ENCODE peak calls at places on chromosomes 5 and 9, in eight cellular contexts. J, L, E, D, F, X, B and I are unnamed samples. For H3K27me3, the result is how much of the 10 kb centered on the place peaks cover.

GRCh38 chr9:117757566-117757965 is 53.4 kb downstream of the TLR4 start:
- DNase-seq in J (no peak), L (no peak), E (no peak), D (no peak), F (no peak), X (peak), B (no peak), I (no peak)

GRCh38 chr5:132797651-132798050 is 15.5 kb upstream of the SOWAHA start:
- DNase-seq in J (peak), L (no peak), E (no peak), D (no peak), F (no peak), X (no peak), B (no peak), I (no peak)

GRCh38 chr9:134166374-134166773 is 2.0 kb upstream of the RNU6ATAC start:
- DNase-seq in J (no peak), L (no peak), E (no peak), D (peak), F (no peak), X (no peak), B (no peak), I (no peak)

GRCh38 chr9:14924821-14925220 is 14.6 kb upstream of the FREM1 start:
- DNase-seq in J (no peak), L (no peak), E (no peak), D (no peak), F (no peak), X (no peak), B (no peak), I (no peak)

GRCh38 chr5:158590936-158591863 is 508.5 kb downstream of the EBF1 start:
- DNase-seq in J (no peak), L (no peak), E (peak), D (peak), F (no peak), X (no peak), B (no peak), I (no peak)

GRCh38 chr9:37983381-37984067 is 79.6 kb upstream of the SLC25A51 start:
- DNase-seq in J (no peak), L (no peak), E (no peak), D (no peak), F (no peak), X (no peak), B (no peak), I (no peak)

GRCh38 chr9:83598487-83598886 is 24.5 kb upstream of the IDNK start:
- DNase-seq in J (no peak), L (no peak), E (no peak), D (no peak), F (no peak), X (peak), B (no peak), I (no peak)

GRCh38 chr5:131272365-131273123 is 8.7 kb downstream of the CDC42SE2 start:
- DNase-seq in J (no peak), L (no peak), E (no peak), D (no peak), F (no peak), X (no peak), B (no peak), I (no peak)

GRCh38 chr5:105885266-105885665 is 1785.5 kb downstream of the EFNA5 start:
- DNase-seq in J (no peak), L (no peak), E (no peak), D (no peak), F (no peak), X (no peak), B (no peak), I (no peak)

GRCh38 chr9:117341161-117341560 is 73.7 kb downstream of the ASTN2 start:
- DNase-seq in J (no peak), L (no peak), E (no peak), D (no peak), F (no peak), X (no peak), B (no peak), I (no peak)

GRCh38 chr5:14240366-14240765 is 97.2 kb downstream of the TRIO start:
- DNase-seq in J (no peak), L (no peak), E (no peak), D (no peak), F (no peak), X (no peak), B (no peak), I (no peak)

GRCh38 chr5:92328584-92329259 is 945.6 kb upstream of the ARRDC3 start:
- DNase-seq in J (no peak), L (no peak), E (no peak), D (no peak), F (peak), X (no peak), B (no peak), I (no peak)

GRCh38 chr9:134209731-134210311 is 45.5 kb upstream of the RNU6ATAC start:
- DNase-seq in J (no peak), L (no peak), E (no peak), D (peak), F (no peak), X (no peak), B (no peak), I (no peak)

GRCh38 chr5:124907098-124907644 is 160.7 kb upstream of the ZNF608 start:
- DNase-seq in J (no peak), L (no peak), E (no peak), D (no peak), F (no peak), X (no peak), B (no peak), I (no peak)

GRCh38 chr5:40676643-40677333 is 2.9 kb upstream of the PTGER4 start:
- DNase-seq in J (no peak), L (peak), E (no peak), D (no peak), F (peak), X (no peak), B (no peak), I (no peak)

GRCh38 chr5:142817961-142818431 is 47.8 kb downstream of the ARHGAP26 start:
- DNase-seq in J (no peak), L (peak), E (no peak), D (no peak), F (no peak), X (no peak), B (no peak), I (no peak)

GRCh38 chr5:146660381-146660960 is 144.5 kb upstream of the GPR151 start:
- DNase-seq in J (no peak), L (no peak), E (no peak), D (no peak), F (no peak), X (no peak), B (no peak), I (no peak)

DNA sequence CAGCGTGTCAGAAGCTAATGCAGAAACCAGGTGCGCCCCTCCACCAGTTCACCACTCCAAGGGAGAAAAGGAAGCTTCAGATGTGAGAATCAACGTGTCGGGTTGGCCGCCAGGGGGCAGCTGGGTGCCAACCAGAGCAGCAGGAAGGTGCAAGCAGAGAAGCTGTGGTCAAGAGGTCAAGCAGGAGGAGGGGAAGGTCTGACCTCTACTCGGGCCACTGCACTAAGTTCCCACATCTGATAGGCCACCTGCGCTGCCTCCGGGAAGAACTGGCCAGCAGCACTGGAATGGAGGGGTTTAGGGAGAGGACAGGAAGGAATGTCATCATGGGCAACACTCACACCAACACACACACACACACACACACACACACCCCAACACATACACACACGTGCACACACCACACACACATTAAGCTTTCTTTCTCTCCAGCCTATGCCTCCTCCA is 31.4 kb downstream of the ANXA6 start:
- DNase-seq in J (peak), L (peak), E (peak), D (peak), F (peak), X (peak), B (peak), I (peak)
- TF ChIP-seq CTCF in J (peak), L (peak), E (peak), D (peak), F (peak), X (peak), B (peak), I (peak)

GRCh38 chr5:96336351-96336985 is 96.6 kb downstream of the PCSK1 start:
- DNase-seq in J (peak), L (peak), E (peak), D (peak), F (no peak), X (peak), B (peak), I (peak)
- H3K27ac ChIP-seq in J (no peak), L (no peak), E (no peak), D (no peak), F (peak), X (peak), B (peak), I (no peak)

DNA sequence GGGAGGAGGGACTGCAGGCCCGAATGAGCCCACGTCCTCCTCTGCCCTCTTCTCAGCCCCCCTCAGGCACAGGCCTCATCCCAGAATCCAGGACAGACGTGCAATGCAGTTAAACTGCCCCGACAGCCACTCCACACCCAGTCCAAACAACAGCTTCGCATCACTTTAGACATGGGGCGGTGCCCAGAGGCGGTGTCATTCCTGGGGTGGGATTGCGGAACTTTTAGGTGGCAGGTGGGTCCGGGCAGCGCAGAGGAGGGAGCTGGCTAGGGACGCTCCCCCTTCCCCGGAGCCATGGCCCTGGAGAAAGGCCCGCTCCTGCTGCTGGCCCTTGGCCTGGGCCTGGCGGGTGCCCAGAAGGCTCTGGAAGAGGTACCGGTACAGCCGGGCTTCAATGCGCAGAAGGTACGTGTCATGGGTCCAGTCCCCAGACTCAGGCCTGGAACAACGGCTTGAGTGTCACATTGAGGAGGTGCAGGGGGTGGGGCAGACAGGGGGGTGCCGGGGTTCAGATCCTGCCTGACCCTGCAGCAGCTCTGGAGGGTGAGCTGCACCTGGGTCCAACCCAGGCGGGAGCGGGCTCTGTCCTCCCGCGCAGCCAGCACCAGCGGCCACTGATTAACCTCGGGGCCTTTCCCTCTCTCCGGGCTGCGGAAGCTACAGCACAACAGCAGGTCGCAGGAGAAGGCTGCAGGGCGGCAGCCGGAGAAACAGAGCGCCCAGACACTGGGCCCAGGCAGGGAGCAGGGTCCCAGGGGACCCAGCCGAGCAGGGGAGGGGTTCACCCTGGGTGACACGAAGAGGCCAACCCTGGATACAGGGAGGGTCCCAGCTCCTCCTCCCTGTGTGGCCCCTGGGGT is 25.2 kb downstream of the GLT6D1 start:
- DNase-seq in J (no peak), L (no peak), E (no peak), D (no peak), F (no peak), X (no peak), B (no peak), I (no peak)
- H3K27me3 ChIP-seq in J (under half), L (under half), E (under half), D (under half), F (half or more), X (under half), B (under half), I (under half)

GRCh38 chr5:167592114-167592513 is 699.3 kb upstream of the WWC1 start:
- DNase-seq in J (no peak), L (no peak), E (no peak), D (no peak), F (no peak), X (no peak), B (no peak), I (no peak)

GRCh38 chr5:167582916-167583315 is 708.5 kb upstream of the WWC1 start:
- DNase-seq in J (no peak), L (no peak), E (no peak), D (no peak), F (no peak), X (no peak), B (no peak), I (no peak)

GRCh38 chr5:167585184-167585583 is 706.3 kb upstream of the WWC1 start:
- DNase-seq in J (no peak), L (no peak), E (no peak), D (no peak), F (no peak), X (no peak), B (no peak), I (no peak)

GRCh38 chr5:167582263-167582662 is 709.2 kb upstream of the WWC1 start:
- DNase-seq in J (no peak), L (no peak), E (no peak), D (no peak), F (no peak), X (no peak), B (no peak), I (no peak)

GRCh38 chr5:167587768-167588167 is 703.7 kb upstream of the WWC1 start:
- DNase-seq in J (no peak), L (no peak), E (peak), D (no peak), F (no peak), X (no peak), B (no peak), I (no peak)
- TF ChIP-seq CTCF in J (no peak), L (no peak), E (peak), D (no peak), F (peak), X (no peak), B (no peak), I (no peak)